ENCODE peak calls at places on chromosome 3, in seven cellular contexts. One of them, this sample, is unnamed.

GRCh38 chr3:57169106-57169505 is 4.0 kb upstream of the IL17RD start:
- DNase-seq in NCI-H2081: no peak
- DNase-seq in body of pancreas: no peak
- DNase-seq in HS-5: no peak
- DNase-seq in EL: no peak
- DNase-seq in HAP-1: no peak
- DNase-seq in choroid plexus epithelial cell: no peak
- DNase-seq in this sample: no peak

GRCh38 chr3:102078864-102079808 is 229.8 kb downstream of the NFKBIZ start:
- DNase-seq in HS-5: no peak
- DNase-seq in body of pancreas: no peak
- DNase-seq in NCI-H2081: no peak
- DNase-seq in choroid plexus epithelial cell: no peak
- DNase-seq in EL: no peak
- DNase-seq in HAP-1: no peak
- DNase-seq in this sample: no peak

GRCh38 chr3:196969660-196970546 is 1.3 kb upstream of the PIGZ start:
- DNase-seq in body of pancreas: peak; percentile 66
- DNase-seq in NCI-H2081: peak; percentile 70
- DNase-seq in HAP-1: peak; percentile 60
- DNase-seq in choroid plexus epithelial cell: peak; percentile 44
- DNase-seq in HS-5: no peak
- DNase-seq in EL: peak; percentile 64
- DNase-seq in this sample: peak; percentile 57

GRCh38 chr3:112604536-112604935 is 36.4 kb downstream of the CCDC80 start:
- DNase-seq in EL: peak; percentile 97
- DNase-seq in HAP-1: no peak
- DNase-seq in choroid plexus epithelial cell: peak; percentile 97
- DNase-seq in HS-5: peak; percentile 94
- DNase-seq in body of pancreas: no peak
- DNase-seq in NCI-H2081: no peak
- DNase-seq in this sample: no peak

GRCh38 chr3:177827517-177828249 is 630.4 kb upstream of the TBL1XR1 start:
- DNase-seq in NCI-H2081: no peak
- DNase-seq in HAP-1: no peak
- DNase-seq in choroid plexus epithelial cell: peak; percentile 96
- DNase-seq in HS-5: no peak
- DNase-seq in body of pancreas: no peak
- DNase-seq in EL: peak; percentile 91
- DNase-seq in this sample: no peak

GRCh38 chr3:53491276-53491675 is 3.1 kb upstream of the CACNA1D start:
- DNase-seq in body of pancreas: no peak
- DNase-seq in HS-5: no peak
- DNase-seq in choroid plexus epithelial cell: no peak
- DNase-seq in EL: no peak
- DNase-seq in HAP-1: no peak
- DNase-seq in NCI-H2081: no peak
- DNase-seq in this sample: no peak

GRCh38 chr3:47781685-47782537 is at the start of gene SMARCC1:
- DNase-seq in choroid plexus epithelial cell: peak; percentile 98
- DNase-seq in HAP-1: peak; percentile 94
- DNase-seq in EL: peak; percentile 97
- DNase-seq in HS-5: peak; percentile 91
- DNase-seq in NCI-H2081: peak; percentile 84
- DNase-seq in body of pancreas: peak; percentile 98
- DNase-seq in this sample: peak; percentile 97

GRCh38 chr3:140035856-140036255 is 100.9 kb downstream of the CLSTN2 start:
- DNase-seq in HS-5: no peak
- DNase-seq in EL: no peak
- DNase-seq in NCI-H2081: peak; percentile 21
- DNase-seq in HAP-1: no peak
- DNase-seq in choroid plexus epithelial cell: no peak
- DNase-seq in body of pancreas: no peak
- DNase-seq in this sample: no peak

GRCh38 chr3:87125116-87125515 is 102.0 kb upstream of the CHMP2B start:
- DNase-seq in NCI-H2081: no peak
- DNase-seq in body of pancreas: no peak
- DNase-seq in choroid plexus epithelial cell: no peak
- DNase-seq in EL: no peak
- DNase-seq in HAP-1: no peak
- DNase-seq in HS-5: no peak
- DNase-seq in this sample: no peak

GRCh38 chr3:138686771-138687221 is 78.2 kb downstream of the FAIM start:
- DNase-seq in body of pancreas: no peak
- DNase-seq in EL: peak; percentile 69
- DNase-seq in HAP-1: no peak
- DNase-seq in HS-5: peak; percentile 65
- DNase-seq in choroid plexus epithelial cell: peak; percentile 95
- DNase-seq in NCI-H2081: peak; percentile 3
- DNase-seq in this sample: no peak

GRCh38 chr3:98532275-98532637 is 478 bp downstream of the GPR15 start:
- DNase-seq in body of pancreas: no peak
- DNase-seq in EL: no peak
- DNase-seq in choroid plexus epithelial cell: no peak
- DNase-seq in HS-5: no peak
- DNase-seq in HAP-1: no peak
- DNase-seq in NCI-H2081: no peak
- DNase-seq in this sample: no peak

This sample was measured in activated T-helper 9 cell treated with anti-CD3 and anti-CD28 coated beads, Interleukin-2, amount 50 U/mL, for 16 hours.